ENCODE peak calls at places on chromosomes 11 and 22, in five cellular contexts. J is A549, B is GM12878, D is HepG2, R is H1. A is an unnamed sample.

GRCh38 chr22:48496987-48497650 is 1330.6 kb downstream of the BRD1 start:
- DNase-seq in J (no peak), B (no peak), D (no peak), R (no peak), A (no peak)

GRCh38 chr11:47861762-47862161 is 13.6 kb upstream of the NUP160 start:
- DNase-seq in J (no peak), B (no peak), D (no peak), R (no peak), A (peak)

GRCh38 chr11:44286268-44286880 is 23.6 kb downstream of the ALX4 start:
- DNase-seq in J (peak), B (peak), D (peak), R (no peak), A (peak)

GRCh38 chr11:44138286-44138685 is 42.8 kb downstream of the EXT2 start:
- DNase-seq in J (no peak), B (no peak), D (no peak), R (no peak), A (no peak)

GRCh38 chr11:74739546-74740270 is 8.5 kb upstream of the CHRDL2 start:
- DNase-seq in J (peak), B (no peak), D (peak), R (peak), A (peak)

GRCh38 chr22:26544489-26544888 is 32.2 kb upstream of the TFIP11 start:
- DNase-seq in J (no peak), B (no peak), D (no peak), R (no peak), A (no peak)

GRCh38 chr11:46253258-46254134 is 24.0 kb upstream of the CREB3L1 start:
- DNase-seq in J (no peak), B (no peak), D (no peak), R (no peak), A (no peak)

GRCh38 chr11:13118691-13119090 is 109.6 kb downstream of the RASSF10 start:
- DNase-seq in J (no peak), B (no peak), D (no peak), R (no peak), A (no peak)

GRCh38 chr11:2089536-2090165 is 49.5 kb downstream of the IGF2 start:
- DNase-seq in J (peak), B (no peak), D (peak), R (no peak), A (peak)

GRCh38 chr22:46547883-46548244 is 10.4 kb upstream of the CELSR1 start:
- DNase-seq in J (no peak), B (no peak), D (peak), R (no peak), A (no peak)

GRCh38 chr11:12552677-12553076 is 121.5 kb upstream of the TEAD1 start:
- DNase-seq in J (no peak), B (no peak), D (no peak), R (no peak), A (no peak)

GRCh38 chr11:123426766-123427165 is 3.3 kb upstream of the GRAMD1B start:
- DNase-seq in J (no peak), B (no peak), D (no peak), R (no peak), A (no peak)

GRCh38 chr11:3686751-3687150 is 15.6 kb upstream of the CHRNA10 start:
- DNase-seq in J (no peak), B (no peak), D (no peak), R (no peak), A (no peak)
- TF ChIP-seq HDAC2 in J (no peak), B (no peak), D (no peak), R (no peak), A (no peak)

GRCh38 chr11:35347921-35348331 is 71.4 kb downstream of the SLC1A2 start:
- DNase-seq in J (no peak), B (no peak), D (no peak), R (no peak), A (no peak)
- TF ChIP-seq HDAC2 in J (no peak), B (no peak), D (no peak), R (no peak), A (no peak)

DNA sequence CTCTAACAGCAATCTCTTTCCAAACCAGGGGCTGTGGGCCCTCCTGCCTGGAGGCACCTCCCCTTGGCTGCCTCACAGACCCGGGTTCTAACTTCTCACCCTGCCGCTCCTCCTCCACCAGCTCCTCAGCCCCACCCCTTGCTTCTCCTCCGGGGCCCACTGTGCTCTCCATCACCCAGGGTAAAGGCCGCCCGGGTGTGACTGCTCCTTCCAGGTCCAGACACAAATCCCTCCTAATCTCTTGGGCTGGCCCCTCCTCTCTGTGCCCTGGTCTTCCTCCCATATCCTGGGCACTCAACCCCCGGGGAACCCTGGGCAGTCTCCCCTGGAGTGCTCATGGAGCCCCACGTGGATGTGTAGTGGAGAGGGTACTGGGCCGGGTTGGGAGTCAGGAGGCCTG is 14.0 kb downstream of the TMPRSS13 start:
- DNase-seq in J (no peak), B (no peak), D (no peak), R (no peak), A (no peak)
- TF ChIP-seq HDAC2 in J (no peak), B (no peak), D (no peak), R (no peak), A (no peak)

DNA sequence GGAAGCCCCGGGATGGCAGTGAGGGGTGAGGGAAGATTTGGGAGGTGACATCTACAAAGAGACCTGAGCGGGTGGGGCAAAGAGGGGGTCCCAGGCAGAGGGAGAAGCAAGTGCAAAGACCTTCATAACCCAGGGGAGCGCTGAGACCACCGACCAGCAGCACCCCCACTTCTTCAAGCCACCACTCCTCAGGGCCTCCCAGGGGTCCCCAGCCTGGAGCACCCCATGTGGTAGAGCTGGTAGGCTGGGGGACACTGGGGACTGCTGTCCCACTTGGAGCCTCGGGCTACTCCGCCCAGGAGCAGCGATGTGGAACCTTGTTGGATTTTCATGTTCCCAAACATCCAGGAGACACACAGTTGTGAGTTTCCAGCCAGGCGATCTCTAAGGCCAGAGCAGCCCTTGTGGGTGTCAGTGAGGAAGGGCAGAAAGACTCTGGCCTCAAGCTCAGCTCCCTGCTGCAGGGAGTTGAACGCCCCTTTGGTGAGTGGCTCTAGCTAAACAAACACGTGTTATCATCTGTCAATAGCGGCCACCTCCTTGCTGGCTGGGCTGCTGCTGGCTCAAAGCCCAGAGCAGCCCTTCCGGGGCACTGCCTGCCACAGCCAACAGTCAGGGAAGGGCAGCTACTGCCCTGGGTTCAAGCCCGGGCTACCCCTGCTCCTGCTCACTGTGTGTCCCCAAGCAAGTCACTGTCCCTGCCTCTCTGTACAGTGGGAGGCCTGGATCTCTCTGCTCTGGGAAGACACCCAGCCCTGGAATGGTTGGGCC is 25.7 kb upstream of the CHKA start:
- DNase-seq in J (peak), B (no peak), D (peak), R (no peak), A (peak)
- TF ChIP-seq HDAC2 in J (no peak), B (no peak), D (peak), R (no peak), A (peak)

GRCh38 chr11:1084561-1085439 is 10.1 kb downstream of the MUC2 start:
- DNase-seq in J (no peak), B (no peak), D (no peak), R (no peak), A (peak)
- TF ChIP-seq HDAC2 in J (no peak), B (no peak), D (no peak), R (no peak), A (no peak)

GRCh38 chr11:36557991-36558390 is 9.8 kb upstream of the RAG1 start:
- DNase-seq in J (no peak), B (no peak), D (no peak), R (no peak), A (no peak)
- TF ChIP-seq HDAC2 in J (no peak), B (no peak), D (no peak), R (no peak), A (no peak)

GRCh38 chr11:117687776-117688175 is 109.2 kb downstream of the DSCAML1 start:
- DNase-seq in J (no peak), B (no peak), D (no peak), R (no peak), A (no peak)

GRCh38 chr11:117684731-117685130 is 112.3 kb downstream of the DSCAML1 start:
- DNase-seq in J (no peak), B (no peak), D (no peak), R (no peak), A (no peak)

GRCh38 chr11:117688255-117688797 is 108.7 kb downstream of the DSCAML1 start:
- DNase-seq in J (no peak), B (no peak), D (no peak), R (no peak), A (no peak)

GRCh38 chr11:117685566-117685965 is 111.5 kb downstream of the DSCAML1 start:
- DNase-seq in J (no peak), B (no peak), D (no peak), R (no peak), A (no peak)

GRCh38 chr11:117686711-117687110 is 110.3 kb downstream of the DSCAML1 start:
- DNase-seq in J (no peak), B (no peak), D (no peak), R (no peak), A (no peak)
- TF ChIP-seq HDAC2 in J (no peak), B (no peak), D (no peak), R (no peak), A (no peak)